ENCODE peak calls at places on chromosomes 5 and 9, in ten cellular contexts. R, K, H, A, L, N, F, B, D and Q are unnamed samples.

GRCh38 chr9:92745236-92745790 is 19.3 kb downstream of the BICD2 start:
- DNase-seq in R (no peak), K (no peak), H (no peak), A (no peak), L (no peak), N (no peak), F (peak), B (no peak), D (no peak), Q (no peak)

GRCh38 chr5:109113608-109114007 is 296.2 kb downstream of the PJA2 start:
- DNase-seq in R (no peak), K (no peak), H (no peak), A (no peak), L (no peak), N (no peak), F (no peak), B (no peak), D (no peak), Q (no peak)

GRCh38 chr9:79053613-79054012 is 518.2 kb upstream of the TLE4 start:
- DNase-seq in R (no peak), K (no peak), H (no peak), A (no peak), L (no peak), N (no peak), F (no peak), B (peak), D (no peak), Q (no peak)

GRCh38 chr5:123559434-123559775 is 47.4 kb downstream of the CSNK1G3 start:
- DNase-seq in R (no peak), K (no peak), H (no peak), A (no peak), L (no peak), N (no peak), F (no peak), B (no peak), D (no peak), Q (no peak)

GRCh38 chr5:16515532-16515931 is 49.9 kb upstream of the ZNF622 start:
- DNase-seq in R (no peak), K (no peak), H (no peak), A (no peak), L (no peak), N (no peak), F (no peak), B (no peak), D (no peak), Q (no peak)

GRCh38 chr5:159362190-159362589 is 31.9 kb upstream of the IL12B start:
- DNase-seq in R (no peak), K (no peak), H (no peak), A (no peak), L (no peak), N (no peak), F (no peak), B (no peak), D (no peak), Q (no peak)

GRCh38 chr9:87676976-87677775 is 48.7 kb upstream of the CTSL start:
- DNase-seq in R (peak), K (peak), H (no peak), A (peak), L (peak), N (no peak), F (no peak), B (no peak), D (peak), Q (peak)

GRCh38 chr9:73434826-73435225 is 283.2 kb downstream of the ANXA1 start:
- DNase-seq in R (no peak), K (no peak), H (no peak), A (no peak), L (no peak), N (no peak), F (no peak), B (no peak), D (no peak), Q (no peak)

GRCh38 chr9:127021664-127022337 is 100.6 kb downstream of the ANGPTL2 start:
- DNase-seq in R (peak), K (peak), H (no peak), A (peak), L (peak), N (peak), F (peak), B (no peak), D (peak), Q (peak)

GRCh38 chr9:68775003-68775730 is 70.1 kb downstream of the PIP5K1B start:
- DNase-seq in R (no peak), K (no peak), H (no peak), A (no peak), L (peak), N (no peak), F (no peak), B (no peak), D (no peak), Q (no peak)

GRCh38 chr9:116506685-116507084 is 180.4 kb upstream of the TRIM32 start:
- DNase-seq in R (no peak), K (no peak), H (no peak), A (no peak), L (peak), N (no peak), F (no peak), B (peak), D (no peak), Q (no peak)

GRCh38 chr9:92686954-92687353 is 17.0 kb upstream of the IPPK start:
- DNase-seq in R (no peak), K (no peak), H (no peak), A (no peak), L (no peak), N (no peak), F (no peak), B (peak), D (no peak), Q (no peak)

GRCh38 chr5:72651779-72652178 is 144.6 kb upstream of the ZNF366 start:
- DNase-seq in R (no peak), K (no peak), H (no peak), A (no peak), L (no peak), N (no peak), F (no peak), B (peak), D (no peak), Q (no peak)

GRCh38 chr5:120017523-120017922 is 388.2 kb downstream of the FAM170A start:
- DNase-seq in R (no peak), K (no peak), H (no peak), A (no peak), L (peak), N (no peak), F (no peak), B (no peak), D (no peak), Q (no peak)

GRCh38 chr5:122154491-122154890 is 25.1 kb downstream of the ZNF474 start:
- DNase-seq in R (no peak), K (no peak), H (no peak), A (no peak), L (peak), N (no peak), F (no peak), B (no peak), D (no peak), Q (no peak)

GRCh38 chr9:93218671-93219420 is 34.9 kb downstream of the WNK2 start:
- DNase-seq in R (no peak), K (no peak), H (no peak), A (no peak), L (no peak), N (no peak), F (no peak), B (no peak), D (no peak), Q (no peak)

GRCh38 chr5:39423331-39423751 is 1.4 kb downstream of the DAB2 start:
- DNase-seq in R (peak), K (no peak), H (no peak), A (no peak), L (no peak), N (no peak), F (no peak), B (peak), D (peak), Q (no peak)
- TF ChIP-seq CTCF in R (no peak), K (no peak), H (no peak), A (no peak), L (no peak), N (no peak), F (no peak), B (no peak), D (no peak), Q (no peak)

DNA sequence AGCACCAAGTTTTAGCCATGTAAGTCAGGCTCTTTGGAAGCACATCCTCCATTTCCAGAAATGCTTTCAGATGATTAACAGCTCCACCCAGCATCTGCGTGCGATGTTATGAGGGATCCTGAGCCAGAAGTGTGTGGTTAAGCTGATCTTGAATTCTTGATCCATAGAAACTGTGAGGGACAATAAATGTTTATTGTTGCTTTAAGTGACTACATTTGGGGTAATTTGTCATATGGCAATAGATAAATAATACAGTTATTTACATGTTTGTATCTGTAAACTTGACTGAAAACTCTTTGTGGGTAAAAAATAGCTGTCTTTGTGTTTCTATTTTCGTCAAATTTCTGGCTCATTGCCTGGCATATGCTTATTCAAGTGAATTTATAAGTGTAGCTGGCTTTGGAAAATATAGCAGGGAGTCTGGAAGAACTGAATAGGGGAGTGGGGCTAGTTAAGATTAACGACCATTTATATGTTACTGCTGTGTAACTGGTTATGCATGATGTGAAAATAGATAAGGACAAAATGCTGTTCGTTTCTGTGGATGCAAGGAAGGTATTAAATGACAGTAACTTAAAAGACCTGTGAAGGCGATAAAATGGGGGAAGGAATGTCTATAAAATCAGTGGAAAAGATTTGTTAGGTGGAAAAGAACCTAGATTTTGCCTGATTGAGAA is 234.2 kb downstream of the LRRC70 start:
- DNase-seq in R (no peak), K (no peak), H (no peak), A (no peak), L (no peak), N (no peak), F (no peak), B (no peak), D (no peak), Q (no peak)
- H3K27ac ChIP-seq in R (no peak), K (no peak), H (no peak), A (no peak), L (no peak), N (no peak), F (no peak), B (no peak), D (no peak), Q (no peak)

DNA sequence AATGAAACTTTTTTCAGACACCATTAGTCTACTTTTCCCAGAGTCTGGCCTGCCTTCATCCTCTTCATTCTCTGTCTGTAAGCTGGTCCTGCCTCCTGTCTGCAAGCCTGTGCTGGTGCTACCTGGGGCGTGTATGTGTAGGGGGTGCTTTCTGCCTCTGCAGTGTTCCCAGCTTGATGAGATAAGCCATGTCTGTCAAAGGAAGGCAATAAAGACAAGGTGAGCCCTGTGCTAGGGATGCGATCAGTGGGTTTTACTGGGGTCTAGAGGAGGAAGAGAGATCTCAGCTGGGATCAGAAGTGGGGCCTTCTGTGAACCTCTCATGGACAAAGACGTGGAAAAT is 78.0 kb upstream of the TGFBR1 start:
- DNase-seq in R (no peak), K (no peak), H (no peak), A (no peak), L (no peak), N (no peak), F (no peak), B (no peak), D (no peak), Q (peak)
- TF ChIP-seq CTCF in R (no peak), K (no peak), H (no peak), A (no peak), L (no peak), N (no peak), F (no peak), B (no peak), D (no peak), Q (no peak)

GRCh38 chr5:15266841-15267240 is 233.1 kb upstream of the FBXL7 start:
- DNase-seq in R (no peak), K (no peak), H (no peak), A (no peak), L (no peak), N (no peak), F (no peak), B (no peak), D (no peak), Q (no peak)
- H3K27ac ChIP-seq in R (no peak), K (no peak), H (no peak), A (no peak), L (no peak), N (no peak), F (no peak), B (no peak), D (no peak), Q (no peak)

GRCh38 chr5:75338408-75338807 is 1.4 kb downstream of the HMGCR start:
- DNase-seq in R (no peak), K (no peak), H (no peak), A (no peak), L (no peak), N (no peak), F (no peak), B (no peak), D (no peak), Q (no peak)

GRCh38 chr5:75337366-75338021 is 474 bp downstream of the HMGCR start:
- DNase-seq in R (no peak), K (peak), H (no peak), A (peak), L (no peak), N (no peak), F (no peak), B (no peak), D (peak), Q (peak)

GRCh38 chr5:75335952-75336624 is 932 bp upstream of the HMGCR start:
- DNase-seq in R (no peak), K (peak), H (peak), A (peak), L (peak), N (peak), F (peak), B (peak), D (no peak), Q (no peak)

GRCh38 chr5:75335486-75335885 is 1.5 kb upstream of the HMGCR start:
- DNase-seq in R (no peak), K (no peak), H (no peak), A (no peak), L (no peak), N (no peak), F (no peak), B (no peak), D (no peak), Q (no peak)

GRCh38 chr5:75336625-75337336 is at the start of gene HMGCR:
- DNase-seq in R (peak), K (peak), H (peak), A (peak), L (peak), N (peak), F (peak), B (peak), D (peak), Q (peak)
- TF ChIP-seq CTCF in R (no peak), K (peak), H (peak), A (no peak), L (peak), N (peak), F (no peak), B (peak), D (no peak), Q (no peak)